ENCODE peak calls at places on chromosomes 7 and 10, in ten cellular contexts. K, P, V, D, M, Q, J, S, A and N are unnamed samples.

GRCh38 chr7:74525881-74526280 is 72.2 kb downstream of the GTF2IRD1 start:
- DNase-seq in D (no peak), S (no peak), P (no peak), M (no peak), K (no peak), Q (no peak), J (no peak), V (no peak), A (no peak), N (no peak)

GRCh38 chr10:36574212-36574611 is 551.2 kb upstream of the ANKRD30A start:
- DNase-seq in M (no peak), K (no peak), P (peak), A (peak), D (no peak), S (no peak), Q (no peak), V (no peak), J (peak), N (no peak)

GRCh38 chr7:117993377-117994003 is 120.2 kb upstream of the CTTNBP2 start:
- DNase-seq in A (no peak), D (no peak), M (no peak), V (peak), K (peak), S (no peak), P (peak), J (peak), Q (peak), N (peak)

GRCh38 chr7:69608049-69608448 is 9.8 kb downstream of the AUTS2 start:
- DNase-seq in A (no peak), P (no peak), J (no peak), V (no peak), D (no peak), K (no peak), S (no peak), M (no peak), Q (no peak), N (no peak)

GRCh38 chr7:10708447-10708846 is 265.2 kb upstream of the PHF14 start:
- DNase-seq in A (no peak), V (peak), P (no peak), Q (no peak), M (no peak), J (no peak), S (no peak), D (no peak), K (peak), N (no peak)

GRCh38 chr7:150406311-150406564 is 27.1 kb downstream of the ZNF775 start:
- DNase-seq in S (no peak), P (no peak), Q (no peak), D (no peak), M (no peak), J (no peak), V (no peak), A (no peak), K (no peak), N (no peak)

GRCh38 chr10:71909399-71910083 is 54.7 kb upstream of the CHST3 start:
- DNase-seq in J (no peak), D (no peak), Q (no peak), A (no peak), S (no peak), P (no peak), K (no peak), V (no peak), M (no peak), N (no peak)

GRCh38 chr7:69177326-69177897 is 420.9 kb upstream of the AUTS2 start:
- DNase-seq in D (no peak), A (no peak), M (no peak), K (no peak), J (no peak), V (no peak), S (no peak), P (peak), Q (no peak), N (no peak)

GRCh38 chr7:1274876-1275684 is 42.4 kb downstream of the UNCX start:
- DNase-seq in D (no peak), V (no peak), S (no peak), Q (no peak), J (no peak), M (no peak), K (no peak), P (no peak), A (no peak), N (no peak)

GRCh38 chr7:133478591-133479135 is 225.8 kb downstream of the EXOC4 start:
- DNase-seq in M (no peak), J (no peak), P (no peak), K (no peak), V (peak), S (no peak), D (no peak), Q (no peak), A (no peak), N (no peak)

GRCh38 chr10:27100800-27101347 is 580 bp upstream of the ANKRD26 start:
- DNase-seq in V (peak), J (no peak), A (no peak), M (peak), D (no peak), K (no peak), P (no peak), S (no peak), Q (no peak), N (no peak)